ENCODE peak calls at places on chromosomes 6 and 20, in ten cellular contexts. K is stimulated activated CD4-positive, alpha-beta T cell treated with anti-CD3 and anti-CD28 coated beads, Interleukin-1b, Interleukin-23, amount 100 ng/mL, for 24 hours; Z is NCI-H2081; S is HT1080; I is small intestine; A is type B pancreatic cell; E is NCI-H187; J is NB4; C is lower leg skin; U is breast epithelium. F is an unnamed sample.

GRCh38 chr6:82072771-82073170 is 174.8 kb downstream of the IBTK start:
- DNase-seq in I (no peak), K (no peak), E (no peak), C (no peak), A (no peak), U (no peak), Z (no peak), J (no peak), S (peak), F (no peak)

GRCh38 chr6:109516929-109517328 is 33.9 kb upstream of the ZBTB24 start:
- DNase-seq in C (no peak), Z (no peak), A (no peak), E (no peak), J (no peak), K (no peak), U (no peak), S (no peak), I (no peak), F (no peak)

GRCh38 chr20:50193169-50193850 is 2.7 kb downstream of the CEBPB start:
- DNase-seq in Z (no peak), U (no peak), I (no peak), C (no peak), S (no peak), J (no peak), K (no peak), A (no peak), E (no peak), F (no peak)

GRCh38 chr6:125503181-125503580 is 201.4 kb upstream of the HDDC2 start:
- DNase-seq in K (no peak), I (no peak), Z (no peak), C (no peak), E (no peak), A (no peak), U (no peak), S (no peak), J (no peak), F (no peak)

GRCh38 chr20:7858851-7859250 is 81.4 kb downstream of the HAO1 start:
- DNase-seq in J (no peak), K (no peak), I (no peak), Z (no peak), C (no peak), E (no peak), S (no peak), A (no peak), U (no peak), F (no peak)

GRCh38 chr20:48006036-48006833 is 221.0 kb upstream of the SULF2 start:
- DNase-seq in S (no peak), J (peak), E (no peak), A (no peak), K (no peak), C (no peak), U (no peak), Z (no peak), I (no peak), F (no peak)

GRCh38 chr6:53168516-53169257 is 20.0 kb upstream of the GCM1 start:
- DNase-seq in E (no peak), U (no peak), I (no peak), A (no peak), J (no peak), K (no peak), Z (no peak), C (no peak), S (peak), F (no peak)

GRCh38 chr20:46365483-46366215 is 40.8 kb downstream of the ELMO2 start:
- DNase-seq in I (no peak), S (no peak), C (no peak), A (no peak), K (no peak), U (no peak), E (no peak), Z (no peak), J (no peak), F (no peak)

GRCh38 chr6:37636112-37636511 is 61.6 kb downstream of the MDGA1 start:
- DNase-seq in K (no peak), S (no peak), U (no peak), Z (no peak), A (no peak), E (no peak), C (no peak), J (no peak), I (peak), F (no peak)

GRCh38 chr20:58485326-58485725 is 29.9 kb downstream of the APCDD1L start:
- DNase-seq in S (no peak), C (no peak), I (no peak), J (no peak), U (no peak), K (no peak), E (no peak), Z (no peak), A (no peak), F (no peak)

GRCh38 chr20:1810926-1811620 is 84.1 kb upstream of the SIRPA start:
- DNase-seq in C (no peak), U (peak), K (no peak), Z (no peak), S (no peak), J (peak), I (no peak), A (peak), E (no peak), F (no peak)

GRCh38 chr20:64103871-64104666 is 3.3 kb downstream of the NPBWR2 start:
- DNase-seq in J (no peak), S (no peak), E (no peak), K (no peak), A (no peak), U (no peak), I (no peak), C (no peak), Z (no peak), F (no peak)

GRCh38 chr6:16146527-16146955 is 17.7 kb downstream of the MYLIP start:
- DNase-seq in E (no peak), A (no peak), I (peak), K (no peak), Z (peak), U (no peak), J (no peak), C (no peak), S (no peak), F (no peak)

GRCh38 chr6:108650781-108651180 is 90.1 kb downstream of the FOXO3 start:
- DNase-seq in E (no peak), I (no peak), C (no peak), S (peak), J (peak), Z (no peak), A (no peak), K (no peak), U (no peak), F (no peak)

GRCh38 chr6:143000771-143001170 is 55.8 kb upstream of the HIVEP2 start:
- DNase-seq in E (no peak), Z (no peak), C (no peak), U (no peak), S (no peak), I (no peak), K (no peak), J (no peak), A (no peak), F (no peak)

GRCh38 chr6:10425973-10426780 is 11.3 kb upstream of the TFAP2A start:
- DNase-seq in A (peak), E (no peak), Z (no peak), K (no peak), U (no peak), I (no peak), C (no peak), J (peak), S (peak), F (no peak)

GRCh38 chr6:157887892-157888291 is 64.8 kb downstream of the SNX9 start:
- DNase-seq in K (no peak), Z (no peak), S (no peak), U (no peak), J (no peak), A (no peak), I (no peak), E (no peak), C (no peak), F (no peak)

GRCh38 chr6:168828035-168828434 is 387.1 kb downstream of the SMOC2 start:
- DNase-seq in U (no peak), J (no peak), E (no peak), S (no peak), Z (no peak), K (no peak), I (no peak), A (no peak), C (no peak), F (no peak)

GRCh38 chr6:53263915-53264314 is 84.8 kb downstream of the ELOVL5 start:
- DNase-seq in I (no peak), U (no peak), S (no peak), C (no peak), K (no peak), A (no peak), Z (no peak), J (no peak), E (no peak), F (no peak)

GRCh38 chr6:18034798-18035202 is 47.4 kb upstream of the KIF13A start:
- DNase-seq in C (peak), Z (no peak), I (peak), A (no peak), E (no peak), U (no peak), J (peak), S (peak), K (no peak), F (no peak)

GRCh38 chr20:33843854-33844253 is 32.7 kb downstream of the CHMP4B start:
- DNase-seq in Z (no peak), S (no peak), J (no peak), I (peak), A (no peak), K (no peak), U (no peak), C (no peak), E (no peak), F (no peak)

GRCh38 chr20:39700527-39700926 is 738.4 kb downstream of the DHX35 start:
- DNase-seq in Z (no peak), K (no peak), E (no peak), I (no peak), A (no peak), J (peak), S (no peak), C (no peak), U (no peak), F (no peak)

GRCh38 chr20:31967830-31968249 is at the start of gene XKR7:
- DNase-seq in I (no peak), J (peak), S (no peak), K (no peak), U (no peak), A (no peak), C (no peak), E (peak), Z (peak), F (no peak)

GRCh38 chr6:21997414-21998037 is 299.3 kb downstream of the PRL start:
- DNase-seq in K (no peak), J (no peak), E (no peak), S (no peak), U (no peak), I (no peak), A (no peak), Z (no peak), C (no peak), F (no peak)

GRCh38 chr6:142015011-142015410 is 117.7 kb upstream of the GJE1 start:
- DNase-seq in J (no peak), C (no peak), K (no peak), S (peak), Z (no peak), E (no peak), U (no peak), A (no peak), I (no peak), F (no peak)

GRCh38 chr6:112620832-112621569 is 273.9 kb downstream of the RFPL4B start:
- DNase-seq in S (peak), J (no peak), I (no peak), C (no peak), K (no peak), U (no peak), E (no peak), Z (no peak), A (no peak), F (no peak)

GRCh38 chr6:135869857-135870256 is 18.4 kb downstream of the PDE7B start:
- DNase-seq in J (no peak), K (no peak), E (no peak), I (no peak), U (no peak), C (no peak), S (peak), Z (no peak), A (no peak), F (no peak)

GRCh38 chr6:5850848-5851255 is 155.9 kb downstream of the NRN1 start:
- DNase-seq in E (no peak), S (no peak), Z (no peak), J (no peak), U (no peak), I (peak), A (no peak), K (no peak), C (no peak), F (no peak)

GRCh38 chr6:131387706-131388455 is 185.1 kb upstream of the ARG1 start:
- DNase-seq in S (peak), I (no peak), C (no peak), K (no peak), U (no peak), E (no peak), J (no peak), Z (no peak), A (no peak), F (no peak)

GRCh38 chr20:51500311-51500710 is 42.2 kb downstream of the NFATC2 start:
- DNase-seq in A (no peak), I (peak), U (no peak), S (no peak), Z (no peak), E (no peak), J (peak), C (no peak), K (no peak), F (peak)

GRCh38 chr6:52523363-52524207 is 53.3 kb downstream of the TRAM2 start:
- DNase-seq in C (no peak), I (no peak), Z (no peak), U (no peak), S (no peak), J (no peak), E (no peak), A (no peak), K (no peak), F (no peak)

GRCh38 chr6:23874985-23875384 is 251.0 kb upstream of the NRSN1 start:
- DNase-seq in K (no peak), I (no peak), J (no peak), Z (no peak), E (no peak), A (no peak), C (no peak), U (no peak), S (no peak), F (no peak)

GRCh38 chr6:112325449-112325848 is 21.7 kb upstream of the RFPL4B start:
- DNase-seq in Z (no peak), I (no peak), A (no peak), K (no peak), E (no peak), C (no peak), J (no peak), S (no peak), U (no peak), F (no peak)

GRCh38 chr6:31125586-31126363 is 5.5 kb upstream of the CDSN start:
- DNase-seq in Z (no peak), E (no peak), I (no peak), A (no peak), C (no peak), S (peak), K (no peak), J (peak), U (peak), F (no peak)

GRCh38 chr6:13368716-13369115 is 40.4 kb upstream of the TBC1D7 start:
- DNase-seq in A (no peak), K (no peak), Z (no peak), I (no peak), J (no peak), E (no peak), S (no peak), C (no peak), U (no peak), F (no peak)